ENCODE peak calls at places on chromosomes 16 and 17, in six cellular contexts. I, J, E, R, Z and P are unnamed samples. For H3K4me1 and H3K36me3, the result is how much of the 10 kb centered on the place peaks cover.

GRCh38 chr17:50423553-50424159 is 2.4 kb upstream of the ACSF2 start:
- DNase-seq in I (peak), J (no peak), E (no peak), R (peak), Z (no peak), P (no peak)

GRCh38 chr17:82338858-82339633 is 5.5 kb upstream of the SECTM1 start:
- DNase-seq in I (peak), J (no peak), E (no peak), R (peak), Z (peak), P (no peak)

GRCh38 chr16:88781140-88782077 is 3.6 kb downstream of the PIEZO1 start:
- DNase-seq in I (no peak), J (no peak), E (peak), R (no peak), Z (peak), P (no peak)

GRCh38 chr16:71671165-71671564 is 45.2 kb downstream of the MARVELD3 start:
- DNase-seq in I (no peak), J (no peak), E (no peak), R (no peak), Z (no peak), P (no peak)

GRCh38 chr17:27245230-27245696 is 48.7 kb upstream of the WSB1 start:
- DNase-seq in I (peak), J (peak), E (peak), R (peak), Z (peak), P (peak)

GRCh38 chr17:61402978-61403845 is 3.6 kb downstream of the TBX2 start:
- DNase-seq in I (peak), J (no peak), E (no peak), R (peak), Z (peak), P (no peak)

GRCh38 chr16:72371307-72372081 is 199.5 kb upstream of the PMFBP1 start:
- DNase-seq in I (peak), J (no peak), E (no peak), R (no peak), Z (no peak), P (no peak)

GRCh38 chr17:48429156-48429555 is 858 bp downstream of the SKAP1 start:
- DNase-seq in I (no peak), J (no peak), E (no peak), R (no peak), Z (no peak), P (no peak)

GRCh38 chr16:51242281-51242994 is 91.4 kb upstream of the SALL1 start:
- DNase-seq in I (no peak), J (no peak), E (no peak), R (no peak), Z (no peak), P (no peak)

GRCh38 chr17:2694381-2695242 is 17.0 kb downstream of the CLUH start:
- DNase-seq in I (no peak), J (no peak), E (no peak), R (peak), Z (peak), P (no peak)

GRCh38 chr17:21282231-21282630 is 2.3 kb upstream of the MAP2K3 start:
- DNase-seq in I (peak), J (no peak), E (no peak), R (peak), Z (peak), P (peak)

GRCh38 chr17:82838386-82839063 is 1.3 kb downstream of the ZNF750 start:
- DNase-seq in I (peak), J (no peak), E (no peak), R (peak), Z (peak), P (peak)

GRCh38 chr16:3461120-3461519 is 17.6 kb downstream of the NAA60 start:
- DNase-seq in I (no peak), J (no peak), E (no peak), R (no peak), Z (no peak), P (no peak)

GRCh38 chr16:50550035-50550434 is 1.8 kb downstream of the NKD1 start:
- DNase-seq in I (no peak), J (no peak), E (no peak), R (peak), Z (no peak), P (no peak)

GRCh38 chr16:83717814-83718213 is 90.0 kb upstream of the HSBP1 start:
- DNase-seq in I (no peak), J (peak), E (no peak), R (no peak), Z (no peak), P (no peak)

GRCh38 chr17:28426081-28426519 is 20.1 kb upstream of the SLC46A1 start:
- DNase-seq in I (no peak), J (no peak), E (no peak), R (no peak), Z (no peak), P (no peak)

GRCh38 chr16:1493746-1494094 is 560 bp downstream of the TELO2 start:
- DNase-seq in I (no peak), J (no peak), E (no peak), R (no peak), Z (peak), P (no peak)

GRCh38 chr17:33292981-33293867 is at the start of gene ASIC2:
- DNase-seq in I (no peak), J (no peak), E (no peak), R (no peak), Z (no peak), P (no peak)

GRCh38 chr16:53257001-53257400 is 177.3 kb upstream of the RBL2 start:
- DNase-seq in I (peak), J (no peak), E (no peak), R (no peak), Z (no peak), P (no peak)

GRCh38 chr16:51148674-51149228 is 2.3 kb downstream of the SALL1 start:
- DNase-seq in I (no peak), J (no peak), E (no peak), R (no peak), Z (no peak), P (no peak)

GRCh38 chr16:72952404-72953301 is 95.3 kb downstream of the ZFHX3 start:
- DNase-seq in I (peak), J (no peak), E (no peak), R (no peak), Z (no peak), P (no peak)

GRCh38 chr17:17177186-17177585 is 28.9 kb downstream of the PLD6 start:
- DNase-seq in I (no peak), J (no peak), E (no peak), R (no peak), Z (no peak), P (no peak)

GRCh38 chr16:55116165-55116894 is 185.7 kb downstream of the IRX5 start:
- DNase-seq in I (no peak), J (no peak), E (no peak), R (no peak), Z (no peak), P (no peak)

GRCh38 chr16:53518550-53519416 is 15.8 kb upstream of the AKTIP start:
- DNase-seq in I (no peak), J (peak), E (peak), R (peak), Z (no peak), P (peak)

GRCh38 chr17:4483012-4483840 is 15.5 kb upstream of the SPNS2 start:
- DNase-seq in I (no peak), J (no peak), E (no peak), R (no peak), Z (no peak), P (no peak)

GRCh38 chr17:73492125-73492801 is 152.0 kb downstream of the SDK2 start:
- DNase-seq in I (no peak), J (no peak), E (no peak), R (no peak), Z (no peak), P (no peak)

GRCh38 chr16:27434141-27435051 is 32.4 kb downstream of the IL21R start:
- DNase-seq in I (no peak), J (peak), E (no peak), R (peak), Z (no peak), P (no peak)

GRCh38 chr16:4370570-4371480 is 823 bp upstream of the VASN start:
- DNase-seq in I (peak), J (peak), E (no peak), R (peak), Z (peak), P (peak)

DNA sequence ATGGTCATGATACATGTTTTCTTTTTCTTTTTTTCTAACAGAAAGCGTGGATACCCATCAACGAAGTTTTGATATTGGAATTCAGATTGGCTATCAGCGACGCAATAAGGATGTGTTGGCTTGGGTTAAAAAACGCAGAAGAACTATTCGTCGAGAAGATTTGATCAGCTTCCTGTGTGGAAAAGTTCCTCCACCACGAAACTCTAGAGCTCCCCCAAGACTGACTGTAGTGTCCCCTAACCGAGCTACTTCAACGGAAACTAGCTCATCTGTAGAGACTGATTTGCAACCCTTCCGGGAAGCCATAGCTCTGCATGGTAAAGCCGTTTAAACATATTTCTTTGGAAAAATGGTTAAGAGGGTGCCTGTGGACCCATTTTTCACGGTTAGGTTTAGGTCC is 11.5 kb downstream of the HAPSTR1 start:
- DNase-seq in I (no peak), J (no peak), E (no peak), R (no peak), Z (no peak), P (no peak)
- H3K4me1 ChIP-seq in I (under half), J (half or more), E (half or more), R (under half), Z (half or more), P (half or more)

GRCh38 chr16:20056436-20056835 is 17.3 kb downstream of the GPR139 start:
- DNase-seq in I (no peak), J (no peak), E (no peak), R (no peak), Z (no peak), P (no peak)
- H3K36me3 ChIP-seq in I (under half), J (under half), E (under half), R (under half), Z (under half), P (under half)

GRCh38 chr16:11257131-11257938 is 1.3 kb upstream of the SOCS1 start:
- DNase-seq in I (peak), J (peak), E (no peak), R (peak), Z (peak), P (peak)

GRCh38 chr16:11259655-11260595 is 3.9 kb upstream of the SOCS1 start:
- DNase-seq in I (no peak), J (no peak), E (no peak), R (no peak), Z (no peak), P (no peak)

GRCh38 chr16:11259288-11259621 is 3.3 kb upstream of the SOCS1 start:
- DNase-seq in I (no peak), J (no peak), E (no peak), R (no peak), Z (no peak), P (no peak)

GRCh38 chr16:11260596-11260966 is 4.6 kb upstream of the SOCS1 start:
- DNase-seq in I (no peak), J (no peak), E (no peak), R (no peak), Z (no peak), P (no peak)

GRCh38 chr16:11258553-11259287 is 2.7 kb upstream of the SOCS1 start:
- DNase-seq in I (peak), J (peak), E (no peak), R (peak), Z (peak), P (peak)
- H3K4me1 ChIP-seq in I (under half), J (under half), E (under half), R (under half), Z (under half), P (under half)

GRCh38 chr16:13101828-13102227 is 200.4 kb downstream of the SHISA9 start:
- DNase-seq in I (no peak), J (no peak), E (no peak), R (no peak), Z (no peak), P (no peak)

GRCh38 chr16:13102401-13102800 is 201.0 kb downstream of the SHISA9 start:
- DNase-seq in I (no peak), J (no peak), E (no peak), R (no peak), Z (no peak), P (no peak)

GRCh38 chr16:13098536-13098935 is 197.1 kb downstream of the SHISA9 start:
- DNase-seq in I (no peak), J (no peak), E (no peak), R (no peak), Z (no peak), P (no peak)

GRCh38 chr16:13099822-13100221 is 198.4 kb downstream of the SHISA9 start:
- DNase-seq in I (no peak), J (no peak), E (no peak), R (no peak), Z (no peak), P (no peak)

GRCh38 chr16:13100970-13101369 is 199.6 kb downstream of the SHISA9 start:
- DNase-seq in I (no peak), J (no peak), E (no peak), R (no peak), Z (no peak), P (no peak)
- H3K36me3 ChIP-seq in I (under half), J (under half), E (under half), R (under half), Z (under half), P (under half)

DNA sequence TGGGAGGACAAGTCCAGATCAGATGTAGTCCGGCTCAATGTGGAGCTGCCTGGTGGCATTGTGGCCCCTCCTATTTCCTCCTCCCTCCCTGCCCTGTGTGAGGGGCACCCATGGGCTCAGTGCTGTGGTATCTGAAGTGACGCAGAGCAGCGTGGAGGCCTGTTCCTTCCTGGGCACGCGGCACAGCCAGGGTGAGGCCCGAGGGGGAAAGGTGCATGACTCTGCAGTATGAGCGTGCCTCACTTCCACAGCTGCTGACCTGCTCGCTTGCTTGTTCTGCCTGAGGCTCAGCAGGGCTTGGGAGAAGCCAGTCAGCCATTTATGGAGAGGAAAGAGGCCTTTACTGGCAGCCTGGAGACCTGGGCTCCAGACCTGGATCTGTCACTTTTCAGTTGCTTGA is 11.7 kb downstream of the TMEM238L start:
- DNase-seq in I (no peak), J (no peak), E (no peak), R (no peak), Z (peak), P (no peak)
- H3K4me1 ChIP-seq in I (under half), J (under half), E (under half), R (under half), Z (under half), P (under half)

GRCh38 chr16:85541181-85541580 is 71.9 kb upstream of the GSE1 start:
- DNase-seq in I (no peak), J (no peak), E (no peak), R (no peak), Z (no peak), P (no peak)
- H3K36me3 ChIP-seq in I (under half), J (under half), E (under half), R (under half), Z (under half), P (under half)

DNA sequence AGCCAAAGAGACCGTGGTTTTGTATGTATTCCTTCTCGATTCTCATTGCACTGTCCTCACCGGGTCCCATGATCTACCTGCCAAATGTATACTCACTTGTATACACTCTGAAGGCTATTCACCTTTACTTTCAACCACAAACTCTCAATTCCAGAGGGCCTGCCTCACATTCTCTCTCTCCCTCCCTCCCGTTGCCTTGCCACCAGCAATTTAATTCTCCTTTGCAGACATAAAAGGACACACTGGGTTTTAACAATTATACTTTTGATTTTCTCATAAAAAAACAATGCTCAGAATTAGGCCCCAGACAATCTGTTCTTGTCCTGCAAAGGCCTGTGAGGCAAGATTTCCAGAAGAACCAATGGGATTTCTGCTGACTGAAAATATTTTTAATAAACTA is 265.1 kb upstream of the PSMD7 start:
- DNase-seq in I (no peak), J (no peak), E (no peak), R (no peak), Z (no peak), P (no peak)
- H3K4me1 ChIP-seq in I (under half), J (under half), E (under half), R (under half), Z (under half), P (under half)

DNA sequence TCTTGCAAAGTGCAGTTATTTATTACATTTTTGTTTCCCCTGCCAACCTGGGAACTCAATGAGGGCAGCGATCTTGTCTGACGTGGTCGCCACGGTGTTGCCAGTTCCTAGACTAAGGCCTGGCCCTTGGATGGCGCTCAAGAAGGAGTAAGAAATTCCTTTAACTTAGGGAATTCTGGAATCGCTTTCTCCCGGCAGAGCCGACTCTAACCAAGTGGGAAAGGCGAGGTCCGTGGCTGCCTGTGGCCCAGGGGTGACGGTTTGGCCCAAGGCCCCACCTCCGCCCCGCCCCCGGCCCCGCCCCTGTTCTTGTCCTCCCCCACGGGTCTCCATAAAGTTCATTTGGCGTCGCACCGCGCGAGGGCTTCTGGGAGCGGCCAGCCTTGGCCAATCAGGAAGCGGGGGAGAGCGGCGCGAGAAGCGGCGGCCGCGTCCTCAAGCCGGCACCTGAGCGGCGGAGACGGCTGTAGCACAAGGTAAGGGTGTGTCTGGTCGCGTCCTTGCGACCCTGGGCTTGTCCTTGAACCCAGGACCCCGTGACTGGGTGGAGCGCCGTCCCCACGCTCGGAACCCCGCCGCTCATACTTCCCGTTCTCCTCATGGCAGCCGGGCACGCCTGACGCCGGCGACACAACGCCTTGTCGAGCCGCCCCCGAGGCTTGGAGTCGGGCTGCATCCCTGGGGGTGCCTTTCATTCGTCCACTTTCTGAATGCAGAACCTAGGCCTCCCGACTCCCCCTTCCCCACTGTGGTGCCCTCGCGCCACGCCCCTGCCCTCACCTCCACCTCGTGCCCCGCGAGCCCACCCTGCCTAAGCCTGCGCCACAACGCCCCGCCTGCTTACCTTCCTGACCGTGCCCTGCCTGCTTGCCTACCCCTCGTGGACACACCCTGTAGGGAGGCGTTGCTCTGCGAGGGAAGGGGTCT is at the start of gene NUP93:
- DNase-seq in I (peak), J (peak), E (peak), R (peak), Z (peak), P (peak)
- H3K36me3 ChIP-seq in I (under half), J (under half), E (under half), R (under half), Z (under half), P (under half)